ENCODE peak calls at places on chromosomes 13 and 19, in four cellular contexts. C is ascending aorta, L is GM12864, O is RWPE2. W is an unnamed sample.

GRCh38 chr13:97341135-97341534 is 92.8 kb upstream of the RAP2A start:
- DNase-seq in L (no peak), C (no peak), O (no peak), W (no peak)

GRCh38 chr19:5891938-5892771 is 11.4 kb downstream of the NDUFA11 start:
- DNase-seq in L (no peak), C (no peak), O (no peak), W (no peak)

GRCh38 chr13:33229446-33230177 is 55.9 kb downstream of the STARD13 start:
- DNase-seq in O (no peak), C (no peak), L (no peak), W (no peak)

GRCh38 chr13:49288458-49288857 is 40.7 kb downstream of the CDADC1 start:
- DNase-seq in L (no peak), C (no peak), O (no peak), W (no peak)

GRCh38 chr19:41144403-41144802 is 30.2 kb downstream of the CYP2F1 start:
- DNase-seq in C (no peak), O (peak), L (peak), W (peak)

GRCh38 chr13:95540848-95541247 is 11.7 kb upstream of the CLDN10 start:
- DNase-seq in L (no peak), C (no peak), O (no peak), W (no peak)

GRCh38 chr19:3626473-3627350 is at the start of gene CACTIN:
- DNase-seq in L (peak), O (peak), C (peak), W (peak)

GRCh38 chr13:31946091-31946770 is 85.3 kb upstream of the FRY start:
- DNase-seq in L (no peak), C (no peak), O (no peak), W (no peak)

GRCh38 chr13:44280461-44280860 is 93.2 kb upstream of the SERP2 start:
- DNase-seq in L (no peak), O (no peak), C (no peak), W (peak)

GRCh38 chr19:3699071-3699740 is 1.1 kb downstream of the PIP5K1C start:
- DNase-seq in L (no peak), C (no peak), O (no peak), W (peak)

GRCh38 chr19:3178973-3179738 is 587 bp downstream of the S1PR4 start:
- DNase-seq in O (no peak), L (no peak), C (no peak), W (no peak)

GRCh38 chr13:35630551-35631275 is 154.2 kb upstream of the MAB21L1 start:
- DNase-seq in O (no peak), C (no peak), L (no peak), W (peak)

GRCh38 chr19:54173951-54174817 is 1.2 kb upstream of the TMC4 start:
- DNase-seq in O (no peak), L (no peak), C (no peak), W (no peak)

GRCh38 chr13:57784633-57785032 is 153.1 kb downstream of the PCDH17 start:
- DNase-seq in C (no peak), O (no peak), L (no peak), W (no peak)

GRCh38 chr19:4815426-4816387 is 15.8 kb downstream of the TICAM1 start:
- DNase-seq in C (peak), L (peak), O (peak), W (peak)

GRCh38 chr19:4088975-4089374 is 22.3 kb upstream of the ZBTB7A start:
- DNase-seq in C (no peak), O (no peak), L (no peak), W (no peak)

GRCh38 chr19:6048808-6049405 is 61.4 kb downstream of the RFX2 start:
- DNase-seq in L (no peak), O (no peak), C (no peak), W (peak)

GRCh38 chr19:42411581-42412178 is 15.5 kb downstream of the LIPE start:
- DNase-seq in L (no peak), O (no peak), C (no peak), W (no peak)

GRCh38 chr19:20182232-20182785 is 15.3 kb downstream of the ZNF486 start:
- DNase-seq in O (no peak), L (no peak), C (no peak), W (no peak)

GRCh38 chr19:2575734-2576481 is 100.0 kb downstream of the GADD45B start:
- DNase-seq in C (peak), O (no peak), L (no peak), W (no peak)

GRCh38 chr19:15161028-15161984 is 39.5 kb downstream of the NOTCH3 start:
- DNase-seq in O (no peak), C (no peak), L (no peak), W (no peak)

GRCh38 chr19:2055871-2056809 is 5.1 kb upstream of the MKNK2 start:
- DNase-seq in O (no peak), L (no peak), C (no peak), W (peak)

GRCh38 chr13:101492251-101492910 is 39.9 kb downstream of the ITGBL1 start:
- DNase-seq in O (no peak), L (no peak), C (no peak), W (no peak)

GRCh38 chr13:101916758-101917474 is 464.4 kb downstream of the ITGBL1 start:
- DNase-seq in C (no peak), O (no peak), L (no peak), W (no peak)

GRCh38 chr19:53388904-53389303 is 6.0 kb upstream of the ZNF765 start:
- DNase-seq in L (no peak), C (no peak), O (no peak), W (peak)

GRCh38 chr19:53696951-53697350 is 65.2 kb downstream of the DPRX start:
- DNase-seq in L (no peak), C (no peak), O (no peak), W (peak)

GRCh38 chr13:71828117-71828516 is 38.9 kb downstream of the DACH1 start:
- DNase-seq in O (no peak), L (no peak), C (no peak), W (no peak)

GRCh38 chr13:51887441-51887840 is 25.7 kb downstream of the CCDC70 start:
- DNase-seq in O (no peak), L (no peak), C (no peak), W (peak)

GRCh38 chr19:14555918-14556661 is 15.8 kb downstream of the NDUFB7 start:
- DNase-seq in O (no peak), L (no peak), C (no peak), W (peak)

GRCh38 chr19:38515906-38516305 is 82.4 kb downstream of the RYR1 start:
- DNase-seq in O (no peak), L (no peak), C (no peak), W (no peak)

GRCh38 chr13:82330499-82330898 is 1551.8 kb downstream of the SLITRK1 start:
- DNase-seq in C (no peak), L (no peak), O (no peak), W (peak)

DNA sequence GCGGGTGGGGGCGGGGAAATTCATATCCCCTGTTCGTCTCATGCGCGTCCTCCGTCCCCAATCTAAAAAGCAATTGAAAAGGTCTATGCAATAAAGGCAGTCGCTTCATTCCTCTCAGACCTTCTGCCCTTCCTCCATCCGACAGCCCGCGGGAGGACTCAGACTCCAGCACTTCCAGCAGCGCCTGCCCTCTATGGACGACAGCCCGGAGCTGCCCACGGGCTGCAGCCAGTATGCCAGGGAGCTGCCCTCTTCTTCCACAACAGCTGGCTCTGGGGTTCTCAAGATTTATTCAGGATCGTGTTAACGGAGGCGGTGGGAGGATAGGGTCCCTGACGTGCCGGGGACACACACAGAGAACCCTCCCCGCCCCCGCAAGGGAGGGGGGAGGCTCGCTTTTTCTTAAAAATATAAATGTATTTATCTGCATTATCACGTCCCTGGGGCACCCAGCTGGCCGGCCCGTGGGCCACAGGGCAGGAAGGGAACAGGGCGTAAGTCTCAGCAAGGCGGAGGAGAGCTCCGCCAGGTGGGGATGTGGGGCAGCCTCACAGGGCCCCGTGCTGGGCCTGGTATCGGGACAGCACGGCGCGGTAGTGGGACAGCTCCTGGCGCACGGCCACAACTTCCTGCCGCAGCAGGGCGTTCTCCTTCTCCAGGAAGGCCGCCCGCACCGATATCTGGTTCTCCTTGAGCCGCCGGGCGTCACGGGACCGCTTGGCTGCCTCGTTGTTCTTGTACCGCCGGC is 6.7 kb downstream of the DBP start:
- DNase-seq in C (peak), O (no peak), L (no peak), W (peak)
- TF ChIP-seq CTCF in C (peak), O (no peak), L (no peak), W (peak)

DNA sequence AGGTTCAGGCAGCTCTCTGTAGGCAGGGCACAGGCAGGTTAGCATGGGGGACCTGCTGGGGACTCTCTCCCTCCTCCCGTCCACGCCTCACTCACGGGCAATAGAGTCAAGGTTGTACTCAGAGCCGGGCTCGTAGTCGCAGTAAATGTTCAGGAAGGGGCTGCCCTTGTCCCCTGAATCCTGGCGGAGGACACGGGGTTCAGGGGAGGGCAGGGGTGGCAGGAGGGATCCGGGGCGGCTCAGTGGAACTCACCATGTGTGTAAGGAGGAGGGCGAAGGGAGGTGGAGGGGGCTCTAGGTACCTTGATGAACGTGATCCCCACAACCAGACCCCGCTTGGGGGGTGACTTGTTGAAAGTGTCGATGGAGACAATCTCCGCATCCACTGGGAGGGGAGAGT is 819 bp downstream of the KPTN start:
- DNase-seq in L (no peak), C (no peak), O (no peak), W (no peak)
- H3K4me3 ChIP-seq in L (peak), C (peak), O (peak), W (peak)

GRCh38 chr13:19601749-19602725 is 31.4 kb upstream of the MPHOSPH8 start:
- DNase-seq in L (no peak), O (no peak), C (no peak), W (peak)
- TF ChIP-seq CTCF in L (no peak), O (peak), C (no peak), W (no peak)

GRCh38 chr19:35139618-35139943 is 957 bp downstream of the FXYD1 start:
- DNase-seq in L (no peak), O (no peak), C (no peak), W (no peak)

GRCh38 chr19:35136977-35137702 is 1.5 kb upstream of the FXYD1 start:
- DNase-seq in L (no peak), O (no peak), C (no peak), W (no peak)

GRCh38 chr19:35136231-35136630 is 1.4 kb upstream of the LGI4 start:
- DNase-seq in C (no peak), O (no peak), L (no peak), W (no peak)

GRCh38 chr19:35140207-35140897 is 1.7 kb downstream of the FXYD1 start:
- DNase-seq in O (no peak), C (no peak), L (no peak), W (no peak)

DNA sequence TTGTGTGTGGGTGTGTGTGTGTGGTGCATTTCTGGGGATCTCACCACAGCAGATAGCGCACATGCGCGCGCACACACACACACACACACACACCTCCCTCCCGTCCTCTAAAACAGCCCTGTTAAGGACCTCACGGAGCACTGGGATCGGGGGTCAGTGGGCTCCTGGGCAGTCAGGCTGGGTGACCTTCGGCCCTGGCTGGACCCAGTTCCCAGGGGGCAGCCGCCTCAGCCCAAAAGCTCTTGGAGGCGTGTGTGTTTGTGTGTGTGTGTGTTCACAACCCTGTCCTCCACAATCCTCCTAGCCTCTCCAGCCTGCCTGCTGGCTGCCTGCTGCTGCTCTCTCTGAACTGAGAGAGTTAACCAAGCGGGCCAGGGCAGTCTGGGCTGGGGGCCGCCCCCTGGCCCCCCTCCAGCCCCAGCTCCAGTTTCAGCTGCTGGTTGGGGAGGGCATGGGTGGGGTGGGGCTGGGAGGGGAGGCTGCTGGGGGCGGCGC is 272 bp upstream of the FXYD1 start:
- DNase-seq in L (no peak), O (no peak), C (no peak), W (no peak)
- H3K4me3 ChIP-seq in L (no peak), O (no peak), C (peak), W (no peak)

DNA sequence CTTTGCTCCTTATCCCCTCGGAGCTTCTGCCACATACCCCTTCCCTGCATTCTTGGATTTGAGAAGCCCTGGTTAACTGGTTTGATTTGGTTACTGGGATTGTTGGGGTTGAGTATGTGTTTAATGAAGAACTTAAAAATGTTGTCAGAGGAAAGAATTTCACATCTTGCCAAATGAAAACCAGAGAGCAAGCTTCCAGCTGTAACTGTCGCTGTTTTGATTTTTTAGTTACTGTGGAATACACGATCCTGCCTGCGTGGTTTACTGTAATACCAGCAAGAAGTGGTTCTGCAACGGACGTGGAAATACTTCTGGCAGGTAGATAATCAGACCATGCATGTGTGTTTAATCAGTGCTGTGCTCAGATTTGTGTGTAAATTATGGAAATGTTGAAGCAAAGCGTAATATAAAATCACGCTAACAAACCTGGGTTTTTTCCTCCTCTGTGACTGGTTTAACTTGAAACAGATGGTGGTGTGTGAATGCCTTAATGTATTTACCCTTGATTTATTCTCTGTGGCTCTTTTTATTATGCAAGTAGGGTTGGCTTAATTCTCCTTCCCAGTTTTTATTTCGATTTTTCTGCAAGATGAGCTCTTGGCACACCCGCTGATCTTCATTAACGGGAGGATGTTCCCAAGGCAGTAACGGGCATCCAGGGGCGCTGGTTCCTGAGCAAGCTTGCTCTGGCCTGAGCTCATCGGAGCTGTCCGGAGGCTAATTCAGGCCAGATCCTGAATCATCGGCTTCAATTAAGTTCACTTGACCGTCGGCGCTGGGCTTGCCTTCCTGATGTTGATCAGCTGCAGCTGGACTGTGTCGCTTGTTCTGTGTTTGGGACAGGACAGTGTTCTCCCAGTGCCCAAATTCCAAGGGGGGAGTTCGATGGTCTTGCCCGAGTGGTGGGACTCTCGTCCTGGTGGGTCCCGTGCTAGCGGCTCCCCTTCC is 16.0 kb downstream of the UPF1 start:
- DNase-seq in C (no peak), L (no peak), O (peak), W (no peak)
- TF ChIP-seq CTCF in C (no peak), L (no peak), O (peak), W (no peak)